ENCODE peak calls at places on chromosome X, in nine cellular contexts. One of them, this sample, is unnamed.

GRCh38 chrX:50770702-50771101 is 43.3 kb downstream of the SHROOM4 start:
- DNase-seq in neural progenitor cell: no peak
- DNase-seq in GM23338: peak; percentile 5
- DNase-seq in MM.1S: no peak
- DNase-seq in OCI-LY7: no peak
- DNase-seq in HCT116: no peak
- DNase-seq in hepatocyte: peak; percentile 71
- DNase-seq in SK-N-SH: no peak
- DNase-seq in GM23248: no peak
- DNase-seq in this sample: no peak

GRCh38 chrX:107678957-107679740 is 50.8 kb downstream of the PRPS1 start:
- DNase-seq in SK-N-SH: no peak
- DNase-seq in neural progenitor cell: no peak
- DNase-seq in hepatocyte: peak; percentile 54
- DNase-seq in GM23248: peak; percentile 80
- DNase-seq in MM.1S: peak; percentile 39
- DNase-seq in OCI-LY7: peak; percentile 67
- DNase-seq in HCT116: no peak
- DNase-seq in GM23338: no peak
- DNase-seq in this sample: no peak

GRCh38 chrX:54076903-54077302 is 32.6 kb upstream of the PHF8 start:
- DNase-seq in HCT116: no peak
- DNase-seq in GM23338: no peak
- DNase-seq in GM23248: peak; percentile 62
- DNase-seq in MM.1S: no peak
- DNase-seq in SK-N-SH: no peak
- DNase-seq in OCI-LY7: no peak
- DNase-seq in neural progenitor cell: no peak
- DNase-seq in hepatocyte: no peak
- DNase-seq in this sample: peak; percentile 82

GRCh38 chrX:40170830-40171512 is 73.2 kb upstream of the BCOR start:
- DNase-seq in hepatocyte: peak; percentile 42
- DNase-seq in GM23338: peak; percentile 17
- DNase-seq in MM.1S: no peak
- DNase-seq in neural progenitor cell: peak; percentile 64
- DNase-seq in GM23248: peak; percentile 29
- DNase-seq in HCT116: no peak
- DNase-seq in SK-N-SH: no peak
- DNase-seq in OCI-LY7: peak; percentile 62
- DNase-seq in this sample: peak; percentile 38

GRCh38 chrX:150790021-150790420 is 96.8 kb downstream of the MTMR1 start:
- DNase-seq in hepatocyte: no peak
- DNase-seq in MM.1S: peak; percentile 86
- DNase-seq in HCT116: no peak
- DNase-seq in neural progenitor cell: no peak
- DNase-seq in SK-N-SH: no peak
- DNase-seq in GM23248: no peak
- DNase-seq in OCI-LY7: no peak
- DNase-seq in GM23338: no peak
- DNase-seq in this sample: no peak

GRCh38 chrX:136780241-136780640 is 491 bp downstream of the ARHGEF6 start:
- DNase-seq in HCT116: no peak
- DNase-seq in hepatocyte: no peak
- DNase-seq in GM23248: peak; percentile 6
- DNase-seq in SK-N-SH: no peak
- DNase-seq in neural progenitor cell: no peak
- DNase-seq in GM23338: no peak
- DNase-seq in OCI-LY7: no peak
- DNase-seq in MM.1S: no peak
- DNase-seq in this sample: no peak

GRCh38 chrX:118109065-118109464 is 7.5 kb downstream of the KLHL13 start:
- DNase-seq in hepatocyte: no peak
- DNase-seq in SK-N-SH: no peak
- DNase-seq in OCI-LY7: no peak
- DNase-seq in neural progenitor cell: no peak
- DNase-seq in HCT116: no peak
- DNase-seq in GM23338: no peak
- DNase-seq in GM23248: no peak
- DNase-seq in MM.1S: no peak
- DNase-seq in this sample: no peak

GRCh38 chrX:74421181-74422028 is at the start of gene SLC16A2:
- DNase-seq in GM23248: peak; percentile 75
- DNase-seq in hepatocyte: peak; percentile 81
- DNase-seq in GM23338: peak; percentile 60
- DNase-seq in MM.1S: peak; percentile 57
- DNase-seq in neural progenitor cell: peak; percentile 83
- DNase-seq in SK-N-SH: peak; percentile 86
- DNase-seq in OCI-LY7: no peak
- DNase-seq in HCT116: no peak
- DNase-seq in this sample: peak; percentile 72

GRCh38 chrX:38149016-38149415 is 71.7 kb downstream of the SRPX start:
- DNase-seq in SK-N-SH: no peak
- DNase-seq in MM.1S: no peak
- DNase-seq in neural progenitor cell: no peak
- DNase-seq in OCI-LY7: no peak
- DNase-seq in HCT116: no peak
- DNase-seq in hepatocyte: no peak
- DNase-seq in GM23248: no peak
- DNase-seq in GM23338: no peak
- DNase-seq in this sample: no peak

GRCh38 chrX:133444952-133445831 is 29.9 kb upstream of the GPC4 start:
- DNase-seq in GM23248: peak; percentile 12
- DNase-seq in MM.1S: peak; percentile 16
- DNase-seq in neural progenitor cell: peak; percentile 40
- DNase-seq in hepatocyte: peak; percentile 14
- DNase-seq in OCI-LY7: no peak
- DNase-seq in SK-N-SH: no peak
- DNase-seq in HCT116: peak; percentile 31
- DNase-seq in GM23338: peak; percentile 68
- DNase-seq in this sample: peak; percentile 61

GRCh38 chrX:101028562-101028961 is 23.3 kb downstream of the TRMT2B start:
- DNase-seq in GM23248: no peak
- DNase-seq in hepatocyte: no peak
- DNase-seq in MM.1S: no peak
- DNase-seq in neural progenitor cell: no peak
- DNase-seq in HCT116: no peak
- DNase-seq in OCI-LY7: no peak
- DNase-seq in SK-N-SH: no peak
- DNase-seq in GM23338: no peak
- DNase-seq in this sample: no peak

GRCh38 chrX:3191186-3191585 is 149.9 kb downstream of the ARSF start:
- DNase-seq in GM23338: no peak
- DNase-seq in SK-N-SH: no peak
- DNase-seq in neural progenitor cell: no peak
- DNase-seq in HCT116: no peak
- DNase-seq in hepatocyte: no peak
- DNase-seq in GM23248: peak; percentile 33
- DNase-seq in OCI-LY7: no peak
- DNase-seq in MM.1S: no peak
- DNase-seq in this sample: no peak

GRCh38 chrX:46860536-46860935 is 23.7 kb downstream of the RP2 start:
- DNase-seq in hepatocyte: no peak
- DNase-seq in MM.1S: no peak
- DNase-seq in HCT116: no peak
- DNase-seq in SK-N-SH: no peak
- DNase-seq in GM23248: no peak
- DNase-seq in neural progenitor cell: no peak
- DNase-seq in OCI-LY7: no peak
- DNase-seq in GM23338: no peak
- DNase-seq in this sample: no peak

GRCh38 chrX:39477438-39478120 is 620.2 kb downstream of the BCOR start:
- DNase-seq in OCI-LY7: no peak
- DNase-seq in HCT116: no peak
- DNase-seq in neural progenitor cell: peak; percentile 47
- DNase-seq in hepatocyte: peak; percentile 62
- DNase-seq in GM23338: peak; percentile 61
- DNase-seq in SK-N-SH: no peak
- DNase-seq in MM.1S: no peak
- DNase-seq in GM23248: no peak
- DNase-seq in this sample: peak; percentile 37

GRCh38 chrX:100829730-100830129 is 9.5 kb downstream of the CSTF2 start:
- DNase-seq in SK-N-SH: no peak
- DNase-seq in HCT116: no peak
- DNase-seq in GM23248: peak; percentile 27
- DNase-seq in OCI-LY7: no peak
- DNase-seq in neural progenitor cell: no peak
- DNase-seq in hepatocyte: no peak
- DNase-seq in GM23338: no peak
- DNase-seq in MM.1S: no peak
- DNase-seq in this sample: peak; percentile 57

GRCh38 chrX:109732319-109732779 is 708 bp downstream of the ACSL4 start:
- DNase-seq in hepatocyte: peak; percentile 8
- DNase-seq in SK-N-SH: peak; percentile 35
- DNase-seq in neural progenitor cell: peak; percentile 25
- DNase-seq in HCT116: no peak
- DNase-seq in GM23248: peak; percentile 61
- DNase-seq in GM23338: peak; percentile 22
- DNase-seq in MM.1S: peak; percentile 12
- DNase-seq in OCI-LY7: peak; percentile 54
- DNase-seq in this sample: peak; percentile 56

GRCh38 chrX:46648660-46649059 is 75.1 kb downstream of the CHST7 start:
- DNase-seq in HCT116: no peak
- DNase-seq in neural progenitor cell: no peak
- DNase-seq in OCI-LY7: no peak
- DNase-seq in GM23338: peak; percentile 50
- DNase-seq in MM.1S: no peak
- DNase-seq in SK-N-SH: no peak
- DNase-seq in GM23248: no peak
- DNase-seq in hepatocyte: no peak
- DNase-seq in this sample: no peak

GRCh38 chrX:130896816-130897508 is 6.0 kb downstream of the ENOX2 start:
- DNase-seq in SK-N-SH: no peak
- DNase-seq in GM23338: no peak
- DNase-seq in hepatocyte: no peak
- DNase-seq in OCI-LY7: no peak
- DNase-seq in neural progenitor cell: no peak
- DNase-seq in HCT116: no peak
- DNase-seq in MM.1S: no peak
- DNase-seq in GM23248: peak; percentile 59
- DNase-seq in this sample: no peak

GRCh38 chrX:151155234-151155633 is 21.1 kb upstream of the GPR50 start:
- DNase-seq in HCT116: no peak
- DNase-seq in GM23338: no peak
- DNase-seq in OCI-LY7: no peak
- DNase-seq in neural progenitor cell: no peak
- DNase-seq in GM23248: no peak
- DNase-seq in hepatocyte: no peak
- DNase-seq in MM.1S: no peak
- DNase-seq in SK-N-SH: no peak
- DNase-seq in this sample: no peak

GRCh38 chrX:148133099-148133725 is 152.1 kb downstream of the FMR1NB start:
- DNase-seq in GM23248: peak; percentile 15
- DNase-seq in GM23338: peak; percentile 9
- DNase-seq in SK-N-SH: no peak
- DNase-seq in neural progenitor cell: no peak
- DNase-seq in OCI-LY7: peak; percentile 64
- DNase-seq in hepatocyte: no peak
- DNase-seq in MM.1S: peak; percentile 29
- DNase-seq in HCT116: no peak
- DNase-seq in this sample: no peak

GRCh38 chrX:24859211-24859841 is 156.4 kb downstream of the ARX start:
- DNase-seq in GM23248: no peak
- DNase-seq in hepatocyte: no peak
- DNase-seq in MM.1S: no peak
- DNase-seq in SK-N-SH: no peak
- DNase-seq in HCT116: no peak
- DNase-seq in neural progenitor cell: peak; percentile 25
- DNase-seq in GM23338: peak; percentile 32
- DNase-seq in OCI-LY7: no peak
- DNase-seq in this sample: no peak

GRCh38 chrX:135651647-135652295 is 61.7 kb upstream of the CT45A1 start:
- DNase-seq in MM.1S: no peak
- DNase-seq in SK-N-SH: no peak
- DNase-seq in GM23338: no peak
- DNase-seq in GM23248: no peak
- DNase-seq in HCT116: no peak
- DNase-seq in hepatocyte: no peak
- DNase-seq in neural progenitor cell: no peak
- DNase-seq in OCI-LY7: no peak
- DNase-seq in this sample: no peak
- H3K4me2 ChIP-seq in MM.1S: peak overlapping the region; percentile 47
- H3K4me2 ChIP-seq in SK-N-SH: no peak overlapping the region
- H3K4me2 ChIP-seq in GM23338: no peak overlapping the region
- H3K4me2 ChIP-seq in GM23248: no peak overlapping the region
- H3K4me2 ChIP-seq in HCT116: no peak overlapping the region
- H3K4me2 ChIP-seq in hepatocyte: no peak overlapping the region
- H3K4me2 ChIP-seq in neural progenitor cell: no peak overlapping the region
- H3K4me2 ChIP-seq in OCI-LY7: no peak overlapping the region
- H3K4me2 ChIP-seq in this sample: no peak overlapping the region

GRCh38 chrX:129769467-129770154 is 10.1 kb upstream of the SASH3 start:
- DNase-seq in MM.1S: peak; percentile 98
- DNase-seq in neural progenitor cell: peak; percentile 11
- DNase-seq in GM23338: no peak
- DNase-seq in hepatocyte: no peak
- DNase-seq in SK-N-SH: no peak
- DNase-seq in GM23248: no peak
- DNase-seq in OCI-LY7: peak; percentile 96
- DNase-seq in HCT116: no peak
- DNase-seq in this sample: no peak
- TF ChIP-seq EZH2phosphoT487 in MM.1S: no peak
- TF ChIP-seq EZH2phosphoT487 in neural progenitor cell: no peak
- TF ChIP-seq EZH2phosphoT487 in GM23338: no peak
- TF ChIP-seq EZH2phosphoT487 in hepatocyte: no peak
- TF ChIP-seq EZH2phosphoT487 in SK-N-SH: no peak
- TF ChIP-seq EZH2phosphoT487 in GM23248: no peak
- TF ChIP-seq EZH2phosphoT487 in OCI-LY7: no peak
- TF ChIP-seq EZH2phosphoT487 in HCT116: no peak
- TF ChIP-seq EZH2phosphoT487 in this sample: no peak

GRCh38 chrX:20218809-20219505 is 47.8 kb downstream of the RPS6KA3 start:
- DNase-seq in neural progenitor cell: peak; percentile 3
- DNase-seq in GM23248: no peak
- DNase-seq in GM23338: peak; percentile 9
- DNase-seq in OCI-LY7: no peak
- DNase-seq in SK-N-SH: no peak
- DNase-seq in MM.1S: no peak
- DNase-seq in hepatocyte: peak; percentile 35
- DNase-seq in HCT116: no peak
- DNase-seq in this sample: no peak
- H3K4me2 ChIP-seq in neural progenitor cell: no peak overlapping the region
- H3K4me2 ChIP-seq in GM23248: no peak overlapping the region
- H3K4me2 ChIP-seq in GM23338: no peak overlapping the region
- H3K4me2 ChIP-seq in OCI-LY7: no peak overlapping the region
- H3K4me2 ChIP-seq in SK-N-SH: no peak overlapping the region
- H3K4me2 ChIP-seq in MM.1S: no peak overlapping the region
- H3K4me2 ChIP-seq in hepatocyte: peak overlapping the region; percentile 46
- H3K4me2 ChIP-seq in HCT116: no peak overlapping the region
- H3K4me2 ChIP-seq in this sample: no peak overlapping the region

DNA sequence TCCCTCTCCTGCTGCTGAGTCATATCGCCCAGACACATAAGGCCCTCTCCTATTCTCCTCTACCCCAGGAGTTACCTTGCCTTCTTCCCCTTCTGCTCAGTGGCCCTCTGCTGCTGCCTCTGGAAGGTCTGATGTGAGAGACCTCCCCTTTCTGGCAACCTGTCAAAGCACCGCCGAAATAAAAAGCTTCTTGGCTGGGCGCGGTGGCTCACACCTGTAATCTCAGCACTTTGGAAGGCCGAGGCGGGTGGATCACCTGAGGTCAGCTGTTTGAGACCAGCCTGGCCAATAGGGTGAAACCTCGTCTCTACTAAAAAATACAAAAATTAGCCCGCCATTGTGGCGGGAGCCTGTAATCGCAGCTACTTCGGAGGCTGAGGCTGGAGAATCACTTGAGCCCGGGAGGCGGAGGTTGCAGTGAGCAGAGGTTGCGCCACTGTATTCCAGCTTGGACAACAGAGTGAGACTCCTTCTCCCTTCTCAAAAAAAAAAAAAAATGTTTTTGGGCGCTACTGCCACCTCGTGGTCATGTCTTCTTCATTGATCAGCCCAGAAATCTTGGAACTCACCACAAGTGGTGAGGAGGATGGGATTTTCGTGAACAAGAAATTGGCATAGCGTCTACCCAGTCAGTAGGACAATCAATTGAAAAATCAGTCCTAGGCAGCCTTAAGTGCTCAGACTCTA is 8.6 kb upstream of the ZXDA start:
- DNase-seq in SK-N-SH: peak; percentile 11
- DNase-seq in GM23248: peak; percentile 55
- DNase-seq in MM.1S: peak; percentile 25
- DNase-seq in GM23338: peak; percentile 39
- DNase-seq in neural progenitor cell: no peak
- DNase-seq in HCT116: peak; percentile 26
- DNase-seq in OCI-LY7: peak; percentile 36
- DNase-seq in hepatocyte: no peak
- DNase-seq in this sample: peak; percentile 71
- TF ChIP-seq EZH2phosphoT487 in SK-N-SH: no peak
- TF ChIP-seq EZH2phosphoT487 in GM23248: no peak
- TF ChIP-seq EZH2phosphoT487 in MM.1S: no peak
- TF ChIP-seq EZH2phosphoT487 in GM23338: no peak
- TF ChIP-seq EZH2phosphoT487 in neural progenitor cell: no peak
- TF ChIP-seq EZH2phosphoT487 in HCT116: no peak
- TF ChIP-seq EZH2phosphoT487 in OCI-LY7: no peak
- TF ChIP-seq EZH2phosphoT487 in hepatocyte: no peak
- TF ChIP-seq EZH2phosphoT487 in this sample: no peak